ENCODE peak calls at places on chromosomes 4 and X, in seven cellular contexts. E, K, V, P, F, C and Z are unnamed samples.

GRCh38 chr4:106365613-106366012 is 3.0 kb downstream of the GIMD1 start:
- DNase-seq in C (peak; percentile 95), V (peak; percentile 95), E (no peak), K (no peak), F (peak; percentile 25), P (no peak), Z (peak; percentile 3)

GRCh38 chr4:89305712-89306437 is 1.7 kb downstream of the GPRIN3 start:
- DNase-seq in K (no peak), V (no peak), C (peak; percentile 61), E (no peak), P (no peak), F (no peak), Z (no peak)

GRCh38 chr4:25234390-25235367 is 846 bp downstream of the PI4K2B start:
- DNase-seq in E (peak; percentile 29), C (peak; percentile 92), K (no peak), P (peak; percentile 44), F (peak; percentile 68), V (peak; percentile 81), Z (peak; percentile 78)

GRCh38 chr4:83356899-83357661 is 22.4 kb upstream of the HPSE start:
- DNase-seq in E (no peak), K (no peak), V (peak; percentile 91), P (no peak), C (peak; percentile 81), F (no peak), Z (peak; percentile 68)

GRCh38 chr4:14934704-14935390 is 67.4 kb upstream of the CPEB2 start:
- DNase-seq in P (no peak), F (no peak), V (no peak), C (no peak), E (no peak), K (no peak), Z (no peak)

GRCh38 chr4:68951078-68951805 is at the start of gene UGT2A3:
- DNase-seq in K (no peak), E (no peak), P (peak; percentile 32), F (no peak), C (peak; percentile 27), V (no peak), Z (peak; percentile 60)

GRCh38 chr4:154490589-154491340 is 834 bp downstream of the DCHS2 start:
- DNase-seq in F (no peak), P (peak; percentile 65), C (no peak), E (no peak), K (no peak), V (no peak), Z (peak; percentile 33)

GRCh38 chrX:49761481-49761880 is 65.7 kb upstream of the PAGE1 start:
- DNase-seq in F (no peak), C (peak; percentile 10), K (no peak), V (peak; percentile 12), E (peak; percentile 1), P (no peak), Z (peak; percentile 22)

GRCh38 chrX:69088171-69088938 is 76.9 kb downstream of the PJA1 start:
- DNase-seq in E (peak; percentile 9), C (peak; percentile 29), V (peak; percentile 28), K (no peak), P (peak; percentile 42), F (peak; percentile 27), Z (peak; percentile 26)

GRCh38 chr4:97720869-97721432 is 422.3 kb downstream of the STPG2 start:
- DNase-seq in V (no peak), C (peak; percentile 9), E (no peak), F (no peak), P (no peak), K (no peak), Z (peak; percentile 35)

GRCh38 chr4:140260227-140260626 is 106.2 kb upstream of the MAML3 start:
- DNase-seq in C (peak; percentile 80), V (peak; percentile 94), E (no peak), F (peak; percentile 65), P (no peak), K (no peak), Z (no peak)

GRCh38 chr4:1295405-1296055 is 5.8 kb downstream of the MAEA start:
- DNase-seq in V (no peak), P (no peak), F (no peak), K (no peak), C (no peak), E (no peak), Z (no peak)

GRCh38 chr4:72286185-72286584 is 254.4 kb downstream of the NPFFR2 start:
- DNase-seq in P (no peak), F (no peak), E (no peak), V (peak; percentile 12), K (no peak), C (peak; percentile 22), Z (peak; percentile 16)

GRCh38 chrX:10971176-10971575 is 140.0 kb upstream of the HCCS start:
- DNase-seq in E (no peak), V (no peak), K (no peak), C (no peak), F (no peak), P (no peak), Z (no peak)

GRCh38 chr4:185955817-185956542 is 113.0 kb upstream of the TLR3 start:
- DNase-seq in E (peak; percentile 42), P (no peak), K (no peak), V (no peak), F (no peak), C (no peak), Z (no peak)

GRCh38 chr4:6199344-6199921 is 916 bp downstream of the JAKMIP1 start:
- DNase-seq in C (no peak), E (no peak), K (no peak), F (no peak), P (no peak), V (no peak), Z (peak; percentile 42)

GRCh38 chrX:27619975-27620374 is 29.8 kb downstream of the DCAF8L2 start:
- DNase-seq in E (no peak), K (no peak), C (peak; percentile 14), V (peak; percentile 8), P (no peak), F (no peak), Z (peak; percentile 11)

DNA sequence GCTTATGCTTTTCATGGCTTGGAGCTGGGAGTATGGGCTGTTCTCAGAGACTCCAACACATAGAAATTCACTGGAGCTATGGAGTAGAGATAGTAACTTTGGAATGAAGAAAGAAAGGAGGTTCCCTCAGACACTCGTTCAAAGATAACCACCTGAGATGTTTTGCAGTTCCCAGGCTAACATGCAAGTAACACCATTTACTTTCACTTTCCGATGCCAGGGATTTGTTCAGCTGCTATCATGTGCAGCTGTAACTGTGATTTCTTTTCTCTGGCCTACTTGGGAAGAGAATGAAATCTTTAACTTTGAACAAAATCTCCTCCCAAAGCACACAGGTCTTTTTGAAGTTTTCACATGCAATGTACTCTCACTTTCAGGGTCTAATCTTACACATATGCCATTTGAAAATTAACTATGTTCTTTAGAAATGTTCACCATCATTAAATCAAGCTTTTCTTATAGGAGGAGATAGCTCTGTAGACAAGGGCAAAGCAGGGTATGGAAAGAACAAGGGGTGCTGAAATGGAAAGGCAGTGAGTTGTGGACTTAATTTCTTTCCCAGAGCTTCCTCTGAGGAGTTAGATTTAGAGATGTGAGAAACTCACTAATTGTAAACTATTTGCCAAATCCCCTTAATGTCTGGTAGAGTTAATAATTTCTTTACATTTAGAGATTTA is 514.3 kb downstream of the PDHA2 start:
- DNase-seq in V (no peak), P (no peak), C (peak; percentile 38), E (no peak), F (no peak), K (no peak), Z (peak; percentile 4)
- H3K18ac ChIP-seq in V (no peak overlapping the region), P (no peak overlapping the region), C (no peak overlapping the region), E (no peak overlapping the region), F (no peak overlapping the region), K (no peak overlapping the region), Z (no peak overlapping the region)

DNA sequence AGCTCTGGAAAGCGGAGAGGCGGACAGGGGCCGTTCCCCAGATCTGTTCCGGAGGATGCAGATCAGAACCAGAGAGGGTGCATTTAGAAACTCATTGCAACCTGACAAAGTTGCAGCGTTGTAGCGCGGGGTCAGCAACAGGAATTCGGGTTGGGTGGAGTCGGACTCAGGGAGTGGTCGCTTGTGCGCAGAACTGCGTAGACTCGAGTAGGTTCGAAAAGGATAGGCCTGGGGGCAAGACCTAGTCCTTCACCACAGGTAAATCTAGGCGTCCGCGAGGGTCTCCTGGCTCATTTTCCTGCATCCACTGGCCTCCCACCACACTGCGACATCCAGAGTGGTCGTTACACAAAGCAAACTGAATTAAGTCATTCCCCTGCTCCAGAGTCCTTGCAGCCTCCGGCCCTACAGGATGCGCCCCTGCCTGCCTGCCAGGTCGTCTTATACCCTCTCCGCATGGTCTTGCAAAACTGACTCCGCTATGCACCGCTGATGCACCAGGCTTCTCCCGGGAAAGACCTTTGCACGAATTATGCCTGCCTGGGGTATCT is 4.7 kb upstream of the ZNF518B start:
- DNase-seq in K (no peak), V (no peak), C (no peak), E (no peak), P (peak; percentile 58), F (no peak), Z (peak; percentile 13)
- H3K18ac ChIP-seq in K (peak overlapping the region; percentile 81), V (no peak overlapping the region), C (no peak overlapping the region), E (peak overlapping the region; percentile 78), P (no peak overlapping the region), F (no peak overlapping the region), Z (no peak overlapping the region)

DNA sequence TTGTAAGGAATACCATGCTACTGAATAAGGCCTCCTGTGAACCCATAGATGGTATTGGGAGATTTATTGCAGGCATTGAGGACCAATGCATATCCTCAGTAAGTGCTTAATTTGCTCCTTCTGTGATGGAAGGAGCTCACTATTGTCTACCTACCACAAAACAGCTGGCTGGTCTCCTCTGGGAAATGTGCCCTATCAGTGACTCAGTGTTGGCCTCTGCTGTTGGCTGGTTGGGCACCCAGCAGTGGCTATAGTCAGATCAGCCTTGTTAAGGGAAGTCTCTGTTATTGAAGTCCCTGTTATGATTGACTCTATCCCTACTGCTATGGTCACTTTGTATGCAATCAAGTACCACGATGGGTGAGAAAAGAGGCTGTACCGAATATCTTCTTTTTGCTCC is 27.5 kb upstream of the OTUD4 start:
- DNase-seq in K (no peak), V (no peak), F (no peak), P (no peak), E (no peak), C (no peak), Z (no peak)
- H3K18ac ChIP-seq in K (no peak overlapping the region), V (no peak overlapping the region), F (no peak overlapping the region), P (no peak overlapping the region), E (no peak overlapping the region), C (no peak overlapping the region), Z (no peak overlapping the region)

GRCh38 chr4:37725718-37726117 is 39.5 kb upstream of the RELL1 start:
- DNase-seq in P (no peak), E (no peak), K (no peak), C (no peak), V (peak; percentile 17), F (no peak), Z (no peak)

GRCh38 chr4:37729649-37730004 is 43.5 kb upstream of the RELL1 start:
- DNase-seq in K (no peak), V (no peak), P (no peak), F (no peak), C (no peak), E (no peak), Z (no peak)

GRCh38 chr4:37726666-37727065 is 40.5 kb upstream of the RELL1 start:
- DNase-seq in V (peak; percentile 48), K (no peak), F (no peak), P (no peak), C (no peak), E (no peak), Z (no peak)

GRCh38 chr4:37727635-37728034 is 41.5 kb upstream of the RELL1 start:
- DNase-seq in F (peak; percentile 50), E (no peak), P (no peak), V (no peak), C (no peak), K (no peak), Z (no peak)

DNA sequence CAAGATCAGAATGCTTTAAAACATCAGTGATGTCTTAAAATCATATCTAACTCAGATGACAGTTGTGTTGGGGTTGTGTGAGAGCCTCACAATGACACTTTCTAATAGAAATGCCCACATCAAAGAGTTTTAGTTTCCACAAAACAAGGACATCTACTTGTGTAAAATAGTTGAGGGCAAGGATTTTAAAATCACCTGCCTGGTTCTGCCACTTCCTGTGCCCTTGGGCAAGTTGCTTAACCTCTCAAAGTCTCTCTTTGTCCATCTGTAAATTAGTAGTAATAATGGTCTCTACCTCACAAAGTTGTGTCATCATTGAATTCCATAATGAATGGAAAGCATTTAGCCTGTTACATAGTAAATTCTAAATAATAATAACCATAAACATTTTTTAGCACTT is 41.9 kb upstream of the RELL1 start:
- DNase-seq in F (peak; percentile 73), C (no peak), E (no peak), K (no peak), P (no peak), V (no peak), Z (no peak)
- H3K18ac ChIP-seq in F (no peak overlapping the region), C (no peak overlapping the region), E (no peak overlapping the region), K (no peak overlapping the region), P (no peak overlapping the region), V (no peak overlapping the region), Z (no peak overlapping the region)